ENCODE peak calls at places on chromosome 10, in four cellular contexts. O is CD4-positive, alpha-beta T cell; Y is upper lobe of right lung; U is fibroblast of lung. A is an unnamed sample.

GRCh38 chr10:44498222-44498621 is 113.3 kb upstream of the CXCL12 start:
- DNase-seq in U (no peak), Y (no peak), O (no peak), A (no peak)

GRCh38 chr10:15472431-15473400 is 101.6 kb upstream of the FAM171A1 start:
- DNase-seq in Y (no peak), O (no peak), U (peak), A (no peak)

GRCh38 chr10:30096564-30096963 is 37.2 kb upstream of the JCAD start:
- DNase-seq in Y (no peak), O (no peak), U (no peak), A (no peak)

GRCh38 chr10:88672041-88672440 is 7.8 kb downstream of the LIPF start:
- DNase-seq in U (peak), O (no peak), Y (no peak), A (no peak)

GRCh38 chr10:132564690-132565089 is 27.1 kb downstream of the INPP5A start:
- DNase-seq in U (no peak), O (no peak), Y (no peak), A (no peak)

GRCh38 chr10:760622-761021 is 71.2 kb upstream of the DIP2C start:
- DNase-seq in U (no peak), Y (no peak), O (no peak), A (no peak)

GRCh38 chr10:123398180-123398591 is 244.0 kb downstream of the BUB3 start:
- DNase-seq in Y (no peak), U (no peak), O (no peak), A (no peak)

GRCh38 chr10:50335397-50335796 is 84.1 kb upstream of the ASAH2 start:
- DNase-seq in U (no peak), Y (no peak), O (no peak), A (no peak)

GRCh38 chr10:103493911-103494877 is 689 bp downstream of the NEURL1 start:
- DNase-seq in U (no peak), Y (no peak), O (no peak), A (peak)

GRCh38 chr10:109343293-109343692 is 580.0 kb downstream of the XPNPEP1 start:
- DNase-seq in U (peak), O (no peak), Y (no peak), A (no peak)

GRCh38 chr10:97683556-97684357 is 3.3 kb downstream of the AVPI1 start:
- DNase-seq in O (no peak), Y (no peak), U (peak), A (no peak)

GRCh38 chr10:126500866-126501265 is 112.6 kb upstream of the ADAM12 start:
- DNase-seq in U (peak), O (no peak), Y (no peak), A (no peak)

GRCh38 chr10:74432841-74433594 is 282.0 kb downstream of the ADK start:
- DNase-seq in U (peak), Y (no peak), O (no peak), A (no peak)

GRCh38 chr10:73899401-73899780 is 11.5 kb upstream of the PLAU start:
- DNase-seq in O (no peak), Y (no peak), U (peak), A (peak)

GRCh38 chr10:73083234-73083633 is 13.4 kb downstream of the P4HA1 start:
- DNase-seq in U (no peak), Y (no peak), O (no peak), A (no peak)

GRCh38 chr10:18020523-18020922 is 68.8 kb downstream of the SLC39A12 start:
- DNase-seq in U (no peak), O (no peak), Y (no peak), A (no peak)

GRCh38 chr10:96053985-96054384 is 10.6 kb downstream of the CCNJ start:
- DNase-seq in U (no peak), Y (no peak), O (no peak), A (no peak)

GRCh38 chr10:2964632-2965296 is 102.6 kb upstream of the PFKP start:
- DNase-seq in Y (no peak), U (no peak), O (no peak), A (no peak)

GRCh38 chr10:102673961-102674511 is 29.8 kb downstream of the TRIM8 start:
- DNase-seq in O (peak), Y (peak), U (peak), A (peak)

GRCh38 chr10:126663328-126663727 is 7.2 kb downstream of the C10orf90 start:
- DNase-seq in U (peak), O (no peak), Y (no peak), A (no peak)

GRCh38 chr10:43264324-43264986 is 2.4 kb downstream of the RASGEF1A start:
- DNase-seq in Y (no peak), U (no peak), O (no peak), A (no peak)

GRCh38 chr10:30999084-30999712 is 32.5 kb downstream of the ZNF438 start:
- DNase-seq in O (no peak), U (no peak), Y (no peak), A (no peak)

GRCh38 chr10:119302591-119303253 is 95.4 kb downstream of the GRK5 start:
- DNase-seq in Y (no peak), U (no peak), O (no peak), A (no peak)

GRCh38 chr10:77504870-77505257 is 132.7 kb downstream of the KCNMA1 start:
- DNase-seq in Y (no peak), U (peak), O (no peak), A (peak)

GRCh38 chr10:30583778-30584415 is 45.7 kb downstream of the LYZL2 start:
- DNase-seq in Y (no peak), U (peak), O (no peak), A (peak)

GRCh38 chr10:96370575-96371157 is 11.9 kb upstream of the OPALIN start:
- DNase-seq in Y (no peak), O (peak), U (peak), A (peak)

GRCh38 chr10:104328916-104329710 is 9.2 kb downstream of the ITPRIP start:
- DNase-seq in O (peak), U (peak), Y (no peak), A (peak)

GRCh38 chr10:118543714-118544400 is 51.6 kb downstream of the PRLHR start:
- DNase-seq in O (peak), Y (peak), U (peak), A (peak)

GRCh38 chr10:94053639-94053932 is 59.9 kb downstream of the PLCE1 start:
- DNase-seq in U (no peak), Y (no peak), O (no peak), A (no peak)

GRCh38 chr10:98041352-98042043 is 11.1 kb upstream of the CRTAC1 start:
- DNase-seq in U (peak), Y (peak), O (peak), A (peak)

GRCh38 chr10:29501692-29502091 is 133.1 kb downstream of the SVIL start:
- DNase-seq in U (peak), O (no peak), Y (no peak), A (peak)

GRCh38 chr10:84665883-84666463 is 337.6 kb downstream of the CCSER2 start:
- DNase-seq in Y (peak), U (no peak), O (no peak), A (peak)

GRCh38 chr10:74213571-74214162 is 62.6 kb downstream of the ADK start:
- DNase-seq in U (peak), Y (peak), O (peak), A (peak)

GRCh38 chr10:101013365-101013825 is 13.8 kb downstream of the LZTS2 start:
- DNase-seq in U (no peak), Y (no peak), O (no peak), A (no peak)

GRCh38 chr10:129971381-129972144 is 7.5 kb upstream of the EBF3 start:
- DNase-seq in O (no peak), U (peak), Y (peak), A (peak)
- TF ChIP-seq CTCF in O (no peak), U (no peak), Y (peak), A (peak)

GRCh38 chr10:92452313-92452712 is 121.6 kb downstream of the IDE start:
- DNase-seq in Y (no peak), U (no peak), O (no peak), A (no peak)
- H3K27ac ChIP-seq in Y (no peak), U (no peak), O (no peak), A (no peak)

GRCh38 chr10:61478621-61479312 is 25.6 kb upstream of the TMEM26 start:
- DNase-seq in Y (no peak), U (no peak), O (no peak), A (no peak)
- TF ChIP-seq CTCF in Y (no peak), U (no peak), O (no peak), A (no peak)

DNA sequence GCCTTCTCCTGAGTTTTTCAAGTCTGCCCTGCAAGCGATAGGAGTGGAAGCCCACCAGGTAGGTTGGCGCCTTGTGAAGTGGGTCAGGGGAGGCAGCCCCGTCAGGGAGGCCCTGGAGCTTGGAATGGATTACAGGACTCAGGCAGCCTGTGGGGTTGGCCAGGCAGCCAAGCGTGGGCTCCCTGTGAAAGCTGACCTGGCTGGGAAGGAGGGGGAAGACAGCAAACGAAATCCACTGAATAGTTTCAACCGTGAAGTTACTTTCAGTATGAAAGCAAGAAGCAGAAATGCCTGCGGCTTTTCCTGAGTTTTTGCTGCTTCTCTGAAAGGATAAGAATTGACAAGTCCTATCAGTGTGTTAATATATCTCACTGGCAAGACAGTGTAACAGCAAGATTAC is 36.4 kb downstream of the LHPP start:
- DNase-seq in O (no peak), Y (no peak), U (no peak), A (no peak)
- H3K27ac ChIP-seq in O (no peak), Y (no peak), U (no peak), A (no peak)

GRCh38 chr10:131453772-131454634 is 142.5 kb upstream of the TCERG1L start:
- DNase-seq in O (peak), U (no peak), Y (peak), A (peak)
- TF ChIP-seq CTCF in O (peak), U (no peak), Y (peak), A (peak)

GRCh38 chr10:6985644-6986043 is 405.6 kb upstream of the PRKCQ start:
- DNase-seq in Y (no peak), O (no peak), U (no peak), A (no peak)

GRCh38 chr10:6977641-6978627 is 397.9 kb upstream of the PRKCQ start:
- DNase-seq in U (no peak), Y (no peak), O (no peak), A (no peak)

GRCh38 chr10:6980353-6980752 is 400.3 kb upstream of the PRKCQ start:
- DNase-seq in O (no peak), Y (no peak), U (no peak), A (no peak)
- H3K27ac ChIP-seq in O (no peak), Y (no peak), U (no peak), A (no peak)

GRCh38 chr10:86594535-86594934 is 59.8 kb upstream of the OPN4 start:
- DNase-seq in U (peak), Y (no peak), O (no peak), A (no peak)

GRCh38 chr10:86591436-86591835 is 62.9 kb upstream of the OPN4 start:
- DNase-seq in U (no peak), O (no peak), Y (no peak), A (no peak)

GRCh38 chr10:86596266-86596665 is 58.1 kb upstream of the OPN4 start:
- DNase-seq in Y (no peak), O (no peak), U (peak), A (no peak)

GRCh38 chr10:86595496-86595895 is 58.9 kb upstream of the OPN4 start:
- DNase-seq in O (no peak), Y (no peak), U (no peak), A (no peak)

GRCh38 chr10:86592413-86592812 is 61.9 kb upstream of the OPN4 start:
- DNase-seq in O (no peak), U (no peak), Y (no peak), A (no peak)
- TF ChIP-seq CTCF in O (no peak), U (no peak), Y (no peak), A (no peak)

GRCh38 chr10:125149278-125150047 is 10.9 kb downstream of the CTBP2 start:
- DNase-seq in U (peak), O (no peak), Y (no peak), A (peak)
- H3K27ac ChIP-seq in U (peak), O (no peak), Y (peak), A (peak)

GRCh38 chr10:114714281-114714741 is 56.2 kb upstream of the ABLIM1 start:
- DNase-seq in Y (no peak), O (no peak), U (peak), A (peak)

GRCh38 chr10:114708717-114709352 is 50.8 kb upstream of the ABLIM1 start:
- DNase-seq in U (peak), Y (no peak), O (no peak), A (peak)

GRCh38 chr10:114709966-114710365 is 51.9 kb upstream of the ABLIM1 start:
- DNase-seq in O (no peak), Y (no peak), U (peak), A (no peak)

GRCh38 chr10:114713525-114713924 is 55.5 kb upstream of the ABLIM1 start:
- DNase-seq in Y (no peak), U (no peak), O (no peak), A (no peak)

DNA sequence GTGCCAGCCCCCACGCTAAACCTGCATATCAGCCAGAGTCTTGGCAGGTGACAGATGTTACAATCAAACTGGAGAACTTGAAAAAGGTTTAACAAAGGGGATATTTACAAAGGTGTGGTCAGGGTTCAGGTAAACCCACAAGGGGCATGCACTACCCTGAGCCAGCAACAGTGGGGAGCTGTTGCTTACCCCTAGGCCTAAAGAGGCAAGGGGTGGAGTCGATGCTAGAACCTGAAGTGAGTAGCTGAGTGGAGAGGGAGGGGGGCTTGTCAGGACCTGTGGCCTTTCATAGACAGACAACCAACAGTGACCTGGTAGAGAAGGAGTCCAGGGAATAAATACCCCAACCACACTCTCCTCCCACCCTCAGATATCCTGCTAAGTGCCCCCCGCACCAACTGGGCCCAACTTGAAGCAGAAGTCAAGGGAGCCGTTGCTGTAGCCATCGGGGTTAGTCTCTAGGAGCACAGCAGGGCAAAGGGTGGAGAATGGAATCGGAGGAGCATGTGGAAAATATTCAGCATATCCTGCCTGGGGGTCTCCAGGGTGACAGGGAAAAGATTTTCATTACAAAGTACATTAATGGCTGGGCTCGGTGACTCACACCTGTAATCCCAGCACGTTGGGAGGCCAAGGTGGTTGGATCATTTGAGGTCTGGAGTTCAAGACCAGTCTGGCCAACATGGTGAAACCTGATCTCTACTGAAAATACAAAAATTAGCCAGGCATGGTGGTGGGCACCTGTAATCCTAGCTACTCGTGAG is 53.6 kb upstream of the ABLIM1 start:
- DNase-seq in U (no peak), Y (no peak), O (no peak), A (no peak)
- TF ChIP-seq CTCF in U (no peak), Y (no peak), O (no peak), A (no peak)